ENCODE peak calls at places on chromosome 12, in ten cellular contexts. C is GM23338, W is GM13976, I is upper lobe of right lung, F is lower leg skin, D is cardiac fibroblast, Q is HFFc6, Z is sigmoid colon, O is nephron progenitor cell, R is GM12865. V is an unnamed sample.

GRCh38 chr12:116693259-116694227 is 44.3 kb downstream of the SPRING1 start:
- DNase-seq in C (peak), W (no peak), I (no peak), F (peak), D (no peak), Q (no peak), Z (no peak), O (no peak), R (no peak), V (no peak)

GRCh38 chr12:38850463-38850862 is 54.9 kb downstream of the CPNE8 start:
- DNase-seq in C (no peak), W (no peak), I (no peak), F (no peak), D (peak), Q (no peak), Z (no peak), O (no peak), R (no peak), V (no peak)

GRCh38 chr12:120228041-120228290 is 27.1 kb upstream of the RPLP0 start:
- DNase-seq in C (no peak), W (no peak), I (no peak), F (no peak), D (no peak), Q (no peak), Z (no peak), O (no peak), R (no peak), V (no peak)

GRCh38 chr12:53324113-53324778 is 2.8 kb upstream of the AAAS start:
- DNase-seq in C (peak), W (peak), I (peak), F (no peak), D (no peak), Q (no peak), Z (no peak), O (peak), R (peak), V (no peak)

GRCh38 chr12:97716356-97716755 is 253.8 kb downstream of the RMST start:
- DNase-seq in C (peak), W (no peak), I (no peak), F (no peak), D (peak), Q (no peak), Z (no peak), O (no peak), R (peak), V (no peak)

GRCh38 chr12:25423355-25423754 is 129.7 kb downstream of the LMNTD1 start:
- DNase-seq in C (no peak), W (no peak), I (no peak), F (no peak), D (no peak), Q (no peak), Z (no peak), O (no peak), R (no peak), V (no peak)

GRCh38 chr12:10501031-10501430 is 4.7 kb upstream of the EIF2S3B start:
- DNase-seq in C (no peak), W (no peak), I (no peak), F (no peak), D (peak), Q (no peak), Z (no peak), O (no peak), R (peak), V (no peak)

GRCh38 chr12:47748507-47748828 is 10.2 kb downstream of the RAPGEF3 start:
- DNase-seq in C (no peak), W (no peak), I (no peak), F (no peak), D (no peak), Q (no peak), Z (no peak), O (no peak), R (no peak), V (no peak)

GRCh38 chr12:52395761-52396434 is 10.2 kb downstream of the KRT82 start:
- DNase-seq in C (peak), W (no peak), I (peak), F (no peak), D (peak), Q (no peak), Z (peak), O (peak), R (peak), V (peak)

GRCh38 chr12:130075497-130076076 is 86.7 kb upstream of the FZD10 start:
- DNase-seq in C (no peak), W (no peak), I (no peak), F (no peak), D (no peak), Q (no peak), Z (no peak), O (no peak), R (no peak), V (no peak)

GRCh38 chr12:112331891-112332290 is 50.3 kb downstream of the HECTD4 start:
- DNase-seq in C (no peak), W (no peak), I (no peak), F (no peak), D (no peak), Q (no peak), Z (no peak), O (no peak), R (no peak), V (no peak)

GRCh38 chr12:54428050-54429013 is 9.3 kb upstream of the ITGA5 start:
- DNase-seq in C (no peak), W (no peak), I (no peak), F (no peak), D (peak), Q (peak), Z (peak), O (no peak), R (no peak), V (no peak)

GRCh38 chr12:41014643-41015020 is 173.5 kb upstream of the PDZRN4 start:
- DNase-seq in C (no peak), W (no peak), I (no peak), F (no peak), D (no peak), Q (no peak), Z (no peak), O (no peak), R (no peak), V (no peak)

GRCh38 chr12:38906482-38907170 is 1.2 kb upstream of the CPNE8 start:
- DNase-seq in C (peak), W (peak), I (peak), F (peak), D (peak), Q (no peak), Z (peak), O (peak), R (peak), V (peak)

GRCh38 chr12:79414252-79414651 is 276.5 kb downstream of the PAWR start:
- DNase-seq in C (no peak), W (no peak), I (no peak), F (no peak), D (no peak), Q (no peak), Z (no peak), O (no peak), R (no peak), V (no peak)

GRCh38 chr12:108622425-108622824 is 11.3 kb downstream of the SELPLG start:
- DNase-seq in C (peak), W (peak), I (no peak), F (no peak), D (peak), Q (no peak), Z (no peak), O (no peak), R (peak), V (no peak)

GRCh38 chr12:44000309-44000952 is 164.6 kb downstream of the TMEM117 start:
- DNase-seq in C (peak), W (peak), I (no peak), F (no peak), D (peak), Q (peak), Z (no peak), O (peak), R (peak), V (peak)

GRCh38 chr12:95102916-95103671 is 29.7 kb upstream of the NR2C1 start:
- DNase-seq in C (no peak), W (peak), I (no peak), F (no peak), D (peak), Q (peak), Z (no peak), O (no peak), R (peak), V (no peak)

GRCh38 chr12:56880416-56881035 is 53.7 kb downstream of the SDR9C7 start:
- DNase-seq in C (no peak), W (no peak), I (no peak), F (no peak), D (peak), Q (peak), Z (no peak), O (no peak), R (no peak), V (no peak)

GRCh38 chr12:108332791-108333382 is 6.2 kb downstream of the CMKLR1 start:
- DNase-seq in C (no peak), W (no peak), I (peak), F (peak), D (no peak), Q (no peak), Z (peak), O (no peak), R (peak), V (no peak)

GRCh38 chr12:47014474-47014873 is 64.9 kb upstream of the PCED1B start:
- DNase-seq in C (no peak), W (no peak), I (no peak), F (no peak), D (peak), Q (peak), Z (no peak), O (no peak), R (no peak), V (no peak)

GRCh38 chr12:118053071-118053985 is 7.7 kb downstream of the WSB2 start:
- DNase-seq in C (no peak), W (no peak), I (no peak), F (no peak), D (no peak), Q (no peak), Z (no peak), O (no peak), R (no peak), V (no peak)

GRCh38 chr12:132179431-132180362 is 35.4 kb downstream of the NOC4L start:
- DNase-seq in C (no peak), W (no peak), I (no peak), F (no peak), D (no peak), Q (no peak), Z (no peak), O (no peak), R (no peak), V (no peak)

GRCh38 chr12:128267651-128268347 is 829 bp downstream of the TMEM132C start:
- DNase-seq in C (peak), W (peak), I (no peak), F (no peak), D (no peak), Q (no peak), Z (no peak), O (peak), R (no peak), V (no peak)

GRCh38 chr12:58633479-58633878 is 286.8 kb downstream of the LRIG3 start:
- DNase-seq in C (no peak), W (no peak), I (no peak), F (no peak), D (peak), Q (peak), Z (no peak), O (no peak), R (no peak), V (no peak)

GRCh38 chr12:953776-954175 is 4.3 kb upstream of the RAD52 start:
- DNase-seq in C (no peak), W (no peak), I (no peak), F (no peak), D (peak), Q (peak), Z (no peak), O (no peak), R (no peak), V (no peak)

GRCh38 chr12:1914116-1914911 is 4.1 kb downstream of the CACNA2D4 start:
- DNase-seq in C (no peak), W (peak), I (no peak), F (peak), D (no peak), Q (no peak), Z (peak), O (no peak), R (no peak), V (peak)

GRCh38 chr12:12527820-12528296 is 34.8 kb downstream of the DUSP16 start:
- DNase-seq in C (peak), W (no peak), I (no peak), F (no peak), D (no peak), Q (no peak), Z (no peak), O (no peak), R (peak), V (no peak)

GRCh38 chr12:93180566-93180965 is 197.2 kb upstream of the NUDT4 start:
- DNase-seq in C (no peak), W (no peak), I (no peak), F (no peak), D (no peak), Q (no peak), Z (no peak), O (no peak), R (no peak), V (no peak)

GRCh38 chr12:132881853-132882252 is 5.6 kb downstream of the CHFR start:
- DNase-seq in C (no peak), W (no peak), I (no peak), F (no peak), D (no peak), Q (peak), Z (no peak), O (no peak), R (no peak), V (no peak)

GRCh38 chr12:96248532-96248931 is 54.4 kb downstream of the ELK3 start:
- DNase-seq in C (no peak), W (no peak), I (no peak), F (no peak), D (no peak), Q (no peak), Z (no peak), O (no peak), R (no peak), V (no peak)

GRCh38 chr12:104656921-104657320 is 200.2 kb downstream of the CHST11 start:
- DNase-seq in C (no peak), W (no peak), I (no peak), F (no peak), D (peak), Q (no peak), Z (no peak), O (no peak), R (no peak), V (no peak)

GRCh38 chr12:52945389-52946232 is 3.3 kb upstream of the KRT18 start:
- DNase-seq in C (peak), W (no peak), I (peak), F (no peak), D (peak), Q (peak), Z (no peak), O (peak), R (no peak), V (peak)

GRCh38 chr12:91432079-91432478 is 249.5 kb upstream of the DCN start:
- DNase-seq in C (peak), W (no peak), I (no peak), F (no peak), D (peak), Q (no peak), Z (no peak), O (peak), R (no peak), V (no peak)

GRCh38 chr12:27824126-27824842 is 44.2 kb upstream of the MANSC4 start:
- DNase-seq in C (no peak), W (peak), I (no peak), F (no peak), D (no peak), Q (no peak), Z (no peak), O (no peak), R (peak), V (no peak)

GRCh38 chr12:125124320-125124966 is 59.2 kb downstream of the AACS start:
- DNase-seq in C (no peak), W (no peak), I (no peak), F (no peak), D (no peak), Q (no peak), Z (no peak), O (no peak), R (no peak), V (no peak)
- TF ChIP-seq CTCF in C (no peak), W (no peak), I (no peak), F (no peak), D (no peak), Q (no peak), Z (no peak), O (no peak), R (no peak), V (no peak)

GRCh38 chr12:13962699-13963098 is 18.7 kb downstream of the GRIN2B start:
- DNase-seq in C (peak), W (no peak), I (no peak), F (no peak), D (no peak), Q (no peak), Z (no peak), O (peak), R (peak), V (no peak)
- TF ChIP-seq CTCF in C (peak), W (peak), I (no peak), F (no peak), D (no peak), Q (no peak), Z (no peak), O (peak), R (peak), V (peak)

GRCh38 chr12:89968151-89968699 is 259.6 kb upstream of the ATP2B1 start:
- DNase-seq in C (no peak), W (no peak), I (no peak), F (no peak), D (no peak), Q (no peak), Z (no peak), O (no peak), R (no peak), V (no peak)

GRCh38 chr12:89969098-89969497 is 260.5 kb upstream of the ATP2B1 start:
- DNase-seq in C (no peak), W (no peak), I (no peak), F (no peak), D (no peak), Q (no peak), Z (no peak), O (no peak), R (no peak), V (no peak)

GRCh38 chr12:89966495-89967240 is 258.0 kb upstream of the ATP2B1 start:
- DNase-seq in C (no peak), W (no peak), I (no peak), F (no peak), D (no peak), Q (no peak), Z (no peak), O (no peak), R (no peak), V (no peak)

GRCh38 chr12:89962648-89963047 is 254.0 kb upstream of the ATP2B1 start:
- DNase-seq in C (no peak), W (no peak), I (no peak), F (no peak), D (no peak), Q (no peak), Z (no peak), O (no peak), R (no peak), V (no peak)

DNA sequence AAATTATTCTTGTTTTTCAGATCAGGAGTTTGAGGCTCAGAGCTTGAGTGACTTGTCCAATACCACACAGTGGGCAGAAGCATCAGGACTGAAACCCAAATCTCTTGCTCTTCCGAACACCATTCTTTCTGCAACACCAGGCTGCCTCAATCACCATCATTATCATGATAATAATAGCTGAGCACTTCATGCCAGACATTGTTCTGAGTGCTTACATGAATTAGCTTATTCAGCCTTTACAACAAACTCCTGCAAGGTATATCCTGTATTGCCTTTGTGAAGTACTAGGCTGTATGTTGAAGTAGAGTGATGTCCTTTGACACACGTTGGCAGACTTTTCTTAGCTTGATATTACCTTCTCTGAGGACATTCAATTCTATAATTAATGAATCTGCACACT is 257.4 kb upstream of the ATP2B1 start:
- DNase-seq in C (peak), W (no peak), I (no peak), F (no peak), D (no peak), Q (no peak), Z (no peak), O (no peak), R (no peak), V (no peak)
- TF ChIP-seq CTCF in C (no peak), W (no peak), I (no peak), F (no peak), D (no peak), Q (no peak), Z (no peak), O (no peak), R (no peak), V (no peak)

DNA sequence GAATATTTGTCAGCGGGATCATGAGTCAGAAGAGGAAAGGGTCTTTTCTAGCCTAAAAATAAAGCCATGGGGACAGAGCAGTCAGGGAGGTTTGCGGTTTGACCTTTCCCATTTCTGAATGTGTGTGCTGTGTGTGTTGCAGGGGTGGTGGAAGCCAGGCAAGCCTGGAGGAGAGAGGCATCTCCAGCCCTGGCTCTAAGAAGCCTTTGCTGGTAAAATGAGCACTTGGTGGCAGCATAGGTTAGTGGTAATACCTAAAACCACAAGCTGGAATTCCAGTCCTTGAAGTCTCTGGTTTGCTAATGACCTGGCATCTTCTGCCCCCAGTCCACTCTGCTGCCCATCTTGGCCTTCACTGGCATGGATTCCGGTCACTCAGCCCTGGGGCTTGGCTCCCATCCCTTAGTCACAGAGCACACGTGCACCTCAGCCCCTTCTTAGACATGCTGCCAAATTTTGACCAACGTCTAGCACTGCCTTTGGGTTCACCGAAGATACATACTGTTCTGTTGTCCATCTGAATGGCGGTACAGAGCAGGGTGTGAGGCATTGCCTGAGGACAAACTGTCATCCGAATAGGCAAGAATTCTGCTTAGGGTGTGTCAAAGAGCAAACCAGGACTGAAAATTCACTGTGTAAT is 52.7 kb downstream of the KCNA5 start:
- DNase-seq in C (no peak), W (no peak), I (no peak), F (peak), D (peak), Q (peak), Z (no peak), O (no peak), R (no peak), V (no peak)
- TF ChIP-seq CTCF in C (peak), W (no peak), I (no peak), F (no peak), D (no peak), Q (peak), Z (no peak), O (no peak), R (no peak), V (no peak)

DNA sequence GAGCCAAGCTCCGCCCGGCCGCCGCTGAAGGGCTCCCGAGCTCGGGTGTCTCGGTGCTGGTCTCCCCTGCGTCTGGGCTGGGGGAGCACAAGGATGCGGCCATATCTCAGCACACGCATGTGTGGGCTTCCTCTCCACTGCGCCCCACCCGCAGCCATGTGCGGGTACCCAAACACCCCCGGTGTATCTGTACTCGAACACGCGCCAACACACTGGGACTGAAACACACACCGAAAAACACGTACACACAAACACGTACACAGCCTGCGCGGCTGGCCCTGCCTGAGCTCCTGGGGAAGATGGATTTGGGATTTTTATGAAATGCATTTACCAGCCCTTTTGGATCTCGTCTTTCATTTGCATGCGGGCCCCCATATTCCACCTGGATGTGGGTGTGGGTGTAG is 897 bp upstream of the TBX3 start:
- DNase-seq in C (no peak), W (no peak), I (no peak), F (no peak), D (no peak), Q (no peak), Z (no peak), O (no peak), R (no peak), V (no peak)
- TF ChIP-seq CTCF in C (no peak), W (no peak), I (no peak), F (no peak), D (no peak), Q (no peak), Z (no peak), O (no peak), R (no peak), V (no peak)